ENCODE peak calls at places on chromosomes 13 and 19, in eight cellular contexts. P is psoas muscle, B is cardiac muscle cell, F is H9, W is tibial nerve, Q is omental fat pad, J is heart right ventricle, H is AG10803. V is an unnamed sample.

GRCh38 chr13:63864171-63864902 is 2448.7 kb upstream of the PCDH20 start:
- DNase-seq in P (no peak), B (no peak), F (no peak), W (no peak), Q (no peak), J (no peak), H (no peak), V (no peak)

GRCh38 chr19:30865481-30865880 is 483.8 kb downstream of the TSHZ3 start:
- DNase-seq in P (no peak), B (peak), F (no peak), W (no peak), Q (no peak), J (no peak), H (no peak), V (no peak)

GRCh38 chr19:57317503-57317902 is 2.8 kb upstream of the ZNF543 start:
- DNase-seq in P (peak), B (no peak), F (peak), W (no peak), Q (no peak), J (peak), H (no peak), V (no peak)

GRCh38 chr19:50046649-50047503 is 21.1 kb downstream of the ZNF473 start:
- DNase-seq in P (peak), B (peak), F (no peak), W (peak), Q (peak), J (peak), H (peak), V (peak)

GRCh38 chr13:79767126-79767525 is 286.2 kb downstream of the NDFIP2 start:
- DNase-seq in P (no peak), B (no peak), F (no peak), W (no peak), Q (no peak), J (no peak), H (peak), V (no peak)

GRCh38 chr19:29896790-29897189 is 45.2 kb upstream of the URI1 start:
- DNase-seq in P (no peak), B (no peak), F (no peak), W (no peak), Q (no peak), J (no peak), H (no peak), V (no peak)

GRCh38 chr13:42398542-42398941 is 126.6 kb downstream of the AKAP11 start:
- DNase-seq in P (no peak), B (peak), F (no peak), W (no peak), Q (no peak), J (no peak), H (no peak), V (no peak)

GRCh38 chr13:46160474-46161066 is 21.4 kb downstream of the LCP1 start:
- DNase-seq in P (no peak), B (peak), F (no peak), W (no peak), Q (no peak), J (no peak), H (peak), V (peak)

GRCh38 chr13:45301263-45301662 is 39.7 kb downstream of the TPT1 start:
- DNase-seq in P (no peak), B (no peak), F (no peak), W (no peak), Q (no peak), J (no peak), H (no peak), V (no peak)

GRCh38 chr19:10998045-10998533 is 37.3 kb downstream of the SMARCA4 start:
- DNase-seq in P (peak), B (no peak), F (no peak), W (peak), Q (no peak), J (no peak), H (no peak), V (peak)

GRCh38 chr19:57813919-57814504 is 701 bp downstream of the ZNF552 start:
- DNase-seq in P (no peak), B (peak), F (no peak), W (no peak), Q (no peak), J (no peak), H (peak), V (no peak)

GRCh38 chr19:1019980-1020867 is 699 bp downstream of the TMEM259 start:
- DNase-seq in P (no peak), B (no peak), F (no peak), W (no peak), Q (no peak), J (peak), H (no peak), V (peak)

GRCh38 chr13:32639502-32640105 is 53.4 kb downstream of the PDS5B start:
- DNase-seq in P (peak), B (peak), F (no peak), W (peak), Q (no peak), J (no peak), H (peak), V (peak)

GRCh38 chr13:108407495-108407894 is 138.0 kb downstream of the TNFSF13B start:
- DNase-seq in P (no peak), B (no peak), F (no peak), W (no peak), Q (no peak), J (no peak), H (no peak), V (no peak)

GRCh38 chr19:47433121-47433520 is 13.8 kb upstream of the MEIS3 start:
- DNase-seq in P (no peak), B (no peak), F (no peak), W (no peak), Q (no peak), J (no peak), H (peak), V (no peak)

GRCh38 chr19:17296278-17296677 is 6.9 kb downstream of the ABHD8 start:
- DNase-seq in P (no peak), B (no peak), F (no peak), W (no peak), Q (no peak), J (no peak), H (peak), V (no peak)

GRCh38 chr19:5251096-5252065 is 89.2 kb downstream of the PTPRS start:
- DNase-seq in P (no peak), B (no peak), F (peak), W (no peak), Q (no peak), J (no peak), H (no peak), V (no peak)

GRCh38 chr19:40143612-40144011 is 47.6 kb upstream of the MAP3K10 start:
- DNase-seq in P (no peak), B (no peak), F (no peak), W (no peak), Q (no peak), J (peak), H (peak), V (no peak)

GRCh38 chr13:39322836-39323585 is 280.0 kb downstream of the LHFPL6 start:
- DNase-seq in P (no peak), B (peak), F (no peak), W (no peak), Q (no peak), J (no peak), H (no peak), V (no peak)

GRCh38 chr19:56360841-56361240 is 32.5 kb downstream of the ZNF582 start:
- DNase-seq in P (no peak), B (no peak), F (no peak), W (no peak), Q (no peak), J (no peak), H (no peak), V (no peak)

GRCh38 chr13:32537580-32538233 is 888 bp downstream of the N4BP2L2 start:
- DNase-seq in P (peak), B (no peak), F (peak), W (no peak), Q (no peak), J (peak), H (peak), V (peak)

GRCh38 chr19:28289294-28290063 is 923.5 kb downstream of the UQCRFS1 start:
- DNase-seq in P (no peak), B (no peak), F (no peak), W (no peak), Q (no peak), J (no peak), H (peak), V (peak)

GRCh38 chr13:27968316-27969072 is 621 bp downstream of the CDX2 start:
- DNase-seq in P (no peak), B (no peak), F (peak), W (no peak), Q (no peak), J (no peak), H (no peak), V (no peak)

GRCh38 chr13:91741925-91742324 is 343.5 kb downstream of the GPC5 start:
- DNase-seq in P (no peak), B (no peak), F (no peak), W (no peak), Q (no peak), J (no peak), H (no peak), V (no peak)

GRCh38 chr13:78607409-78608253 is 4.3 kb upstream of the POU4F1 start:
- DNase-seq in P (no peak), B (no peak), F (peak), W (no peak), Q (no peak), J (no peak), H (no peak), V (no peak)

GRCh38 chr13:114225610-114226009 is 9.1 kb upstream of the CDC16 start:
- DNase-seq in P (no peak), B (no peak), F (no peak), W (no peak), Q (no peak), J (no peak), H (no peak), V (no peak)

GRCh38 chr19:42442833-42443232 is at the start of gene CXCL17:
- DNase-seq in P (no peak), B (no peak), F (no peak), W (no peak), Q (no peak), J (no peak), H (no peak), V (peak)

GRCh38 chr19:55487884-55488687 is at the start of gene SSC5D:
- DNase-seq in P (no peak), B (no peak), F (no peak), W (no peak), Q (no peak), J (peak), H (peak), V (no peak)

GRCh38 chr19:50050406-50051223 is 24.8 kb downstream of the ZNF473 start:
- DNase-seq in P (peak), B (peak), F (no peak), W (peak), Q (peak), J (peak), H (peak), V (peak)

GRCh38 chr13:73633817-73634449 is 500.3 kb downstream of the KLF12 start:
- DNase-seq in P (no peak), B (no peak), F (peak), W (no peak), Q (no peak), J (no peak), H (no peak), V (no peak)

GRCh38 chr13:35988648-35989081 is 142.5 kb downstream of the DCLK1 start:
- DNase-seq in P (no peak), B (no peak), F (no peak), W (no peak), Q (no peak), J (no peak), H (peak), V (no peak)

GRCh38 chr13:48426052-48426451 is 13.1 kb upstream of the LPAR6 start:
- DNase-seq in P (no peak), B (no peak), F (no peak), W (no peak), Q (no peak), J (no peak), H (no peak), V (no peak)

GRCh38 chr13:98141938-98142426 is 912 bp upstream of the FARP1 start:
- DNase-seq in P (peak), B (no peak), F (peak), W (no peak), Q (no peak), J (peak), H (peak), V (peak)

GRCh38 chr19:12885749-12886706 is 973 bp downstream of the KLF1 start:
- DNase-seq in P (no peak), B (no peak), F (no peak), W (no peak), Q (no peak), J (no peak), H (no peak), V (no peak)

GRCh38 chr13:114020750-114021463 is 47.0 kb upstream of the C13orf46 start:
- DNase-seq in P (peak), B (no peak), F (no peak), W (no peak), Q (no peak), J (peak), H (no peak), V (no peak)

GRCh38 chr13:102999498-102999897 is 66.7 kb downstream of the SLC10A2 start:
- DNase-seq in P (no peak), B (no peak), F (no peak), W (no peak), Q (no peak), J (no peak), H (no peak), V (no peak)

GRCh38 chr19:56091751-56092546 is 29.1 kb downstream of the ZNF787 start:
- DNase-seq in P (no peak), B (no peak), F (peak), W (no peak), Q (no peak), J (no peak), H (no peak), V (no peak)

GRCh38 chr13:84912720-84913119 is 886.5 kb downstream of the SLITRK6 start:
- DNase-seq in P (no peak), B (no peak), F (no peak), W (no peak), Q (no peak), J (no peak), H (no peak), V (no peak)

GRCh38 chr13:84917252-84917878 is 881.9 kb downstream of the SLITRK6 start:
- DNase-seq in P (no peak), B (peak), F (no peak), W (no peak), Q (no peak), J (no peak), H (peak), V (no peak)
- TF ChIP-seq CTCF in P (peak), B (peak), F (peak), W (peak), Q (no peak), J (peak), H (peak), V (peak)

GRCh38 chr13:67736646-67737420 is 506.7 kb upstream of the PCDH9 start:
- DNase-seq in P (no peak), B (peak), F (peak), W (no peak), Q (no peak), J (no peak), H (peak), V (peak)
- TF ChIP-seq CTCF in P (no peak), B (no peak), F (peak), W (no peak), Q (no peak), J (peak), H (peak), V (no peak)

DNA sequence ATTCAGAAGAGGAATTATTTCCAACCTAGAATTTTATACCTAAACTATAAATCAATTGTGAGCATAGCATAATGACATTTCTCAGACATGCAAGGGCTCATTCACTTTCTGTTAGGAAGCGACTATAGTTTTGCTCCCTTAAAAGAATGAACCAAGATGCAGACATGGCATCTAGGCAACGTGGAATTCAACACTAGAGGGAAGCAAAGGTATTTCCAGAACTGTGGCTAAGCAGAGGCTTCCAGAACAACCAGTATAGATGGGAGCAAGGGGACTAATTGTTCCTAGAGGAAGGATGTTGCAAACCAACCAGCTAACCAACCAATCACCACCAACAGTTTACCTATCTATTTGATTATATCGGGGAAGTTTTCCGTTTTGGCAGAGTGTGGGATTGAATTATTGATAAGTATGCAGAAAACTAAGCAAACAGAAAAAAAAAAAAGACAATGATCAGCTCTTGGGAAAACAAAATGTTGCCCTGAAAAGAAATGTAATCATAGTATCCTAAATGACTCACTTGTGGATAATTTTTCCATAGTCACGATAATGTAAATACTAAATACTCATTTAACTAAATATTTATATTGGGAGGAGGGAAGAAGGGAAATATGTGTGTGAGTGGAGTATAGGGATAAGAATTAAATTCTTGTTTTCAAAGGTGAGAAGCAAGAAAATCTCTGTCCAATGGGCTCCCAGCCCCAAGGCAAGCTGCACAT is 21.1 kb downstream of the ARL11 start:
- DNase-seq in P (no peak), B (peak), F (no peak), W (no peak), Q (no peak), J (no peak), H (peak), V (no peak)
- TF ChIP-seq CTCF in P (peak), B (peak), F (peak), W (peak), Q (no peak), J (peak), H (peak), V (no peak)

GRCh38 chr13:99601535-99601934 is 100.3 kb downstream of the TM9SF2 start:
- DNase-seq in P (no peak), B (no peak), F (no peak), W (no peak), Q (no peak), J (no peak), H (no peak), V (no peak)

GRCh38 chr13:99604636-99605035 is 103.4 kb downstream of the TM9SF2 start:
- DNase-seq in P (no peak), B (no peak), F (no peak), W (no peak), Q (no peak), J (no peak), H (no peak), V (no peak)

GRCh38 chr13:99606322-99607089 is 105.2 kb downstream of the TM9SF2 start:
- DNase-seq in P (peak), B (peak), F (peak), W (peak), Q (peak), J (peak), H (peak), V (peak)

GRCh38 chr13:99608345-99608744 is 107.1 kb downstream of the TM9SF2 start:
- DNase-seq in P (no peak), B (no peak), F (no peak), W (no peak), Q (no peak), J (no peak), H (no peak), V (no peak)

DNA sequence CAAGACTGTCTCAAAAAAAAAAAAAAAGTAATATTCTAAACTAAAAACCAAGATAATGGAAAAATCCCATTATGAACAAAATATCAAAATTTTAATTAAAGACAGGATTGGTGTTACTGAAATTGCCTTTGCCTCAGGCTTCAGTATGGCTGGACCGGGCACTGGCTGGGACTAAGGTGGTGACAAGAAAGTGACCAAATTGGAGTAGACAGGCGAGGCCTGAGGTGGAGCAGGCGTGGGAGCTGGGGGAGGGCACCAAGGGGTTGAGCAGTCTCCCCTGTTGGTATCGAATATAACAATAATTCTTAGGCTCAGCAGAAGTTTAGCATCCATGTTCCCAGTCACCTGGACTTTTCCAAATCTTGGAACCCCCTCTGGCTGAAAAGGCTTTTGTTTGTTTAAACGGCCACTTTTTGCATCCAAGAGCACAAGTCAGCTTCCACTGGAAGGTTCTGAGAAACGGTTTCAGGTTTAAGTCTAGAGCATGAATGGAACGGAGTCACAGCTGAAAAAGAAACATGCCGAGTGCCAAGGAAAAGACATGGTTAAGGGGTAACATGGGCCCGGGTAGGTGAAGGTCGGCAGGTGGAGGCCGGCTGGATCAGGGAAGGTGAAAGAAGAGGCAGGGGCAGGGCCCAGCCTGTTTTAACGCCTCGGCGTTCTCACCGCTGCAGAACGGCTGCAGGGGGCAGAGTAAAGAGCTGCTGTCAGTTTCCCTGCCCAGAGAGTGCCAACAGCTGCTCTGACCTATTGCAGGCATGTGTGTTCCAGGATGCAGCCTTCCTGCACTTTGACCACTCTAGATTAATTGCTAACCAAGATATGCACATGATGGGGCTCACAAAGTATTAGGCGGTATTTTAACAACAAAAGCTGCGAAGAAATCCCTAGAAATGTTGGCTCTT is 104.4 kb downstream of the TM9SF2 start:
- DNase-seq in P (peak), B (peak), F (peak), W (no peak), Q (no peak), J (peak), H (peak), V (peak)
- TF ChIP-seq CTCF in P (peak), B (peak), F (peak), W (no peak), Q (no peak), J (peak), H (peak), V (peak)

GRCh38 chr13:50389726-50390125 is 374.5 kb downstream of the KCNRG start:
- DNase-seq in P (no peak), B (no peak), F (no peak), W (no peak), Q (no peak), J (no peak), H (no peak), V (no peak)

GRCh38 chr13:50384724-50385123 is 369.5 kb downstream of the KCNRG start:
- DNase-seq in P (no peak), B (no peak), F (no peak), W (no peak), Q (no peak), J (no peak), H (no peak), V (no peak)

GRCh38 chr13:50388481-50388880 is 373.2 kb downstream of the KCNRG start:
- DNase-seq in P (no peak), B (no peak), F (no peak), W (no peak), Q (no peak), J (no peak), H (no peak), V (no peak)

GRCh38 chr13:50386527-50387123 is 371.4 kb downstream of the KCNRG start:
- DNase-seq in P (no peak), B (peak), F (no peak), W (no peak), Q (no peak), J (peak), H (peak), V (no peak)

GRCh38 chr13:50387124-50387581 is 371.9 kb downstream of the KCNRG start:
- DNase-seq in P (peak), B (peak), F (peak), W (peak), Q (no peak), J (peak), H (peak), V (peak)
- TF ChIP-seq CTCF in P (no peak), B (peak), F (peak), W (peak), Q (no peak), J (peak), H (peak), V (peak)

V was measured in body of pancreas.